ENCODE peak calls at places on chromosomes 16 and 17, in eight cellular contexts. H, E, C, W, A, N, M and D are unnamed samples.

GRCh38 chr16:24670623-24671454 is 58.6 kb upstream of the TNRC6A start:
- DNase-seq in A (no peak), C (peak; percentile 61), E (peak; percentile 86), W (peak; percentile 49), N (peak; percentile 78), H (no peak), M (no peak), D (peak; percentile 86)

GRCh38 chr16:88611220-88611821 is 27.1 kb upstream of the IL17C start:
- DNase-seq in M (no peak), E (no peak), A (no peak), N (no peak), H (no peak), W (no peak), C (peak; percentile 48), D (no peak)

GRCh38 chr16:2700786-2701185 is 18.5 kb downstream of the KCTD5 start:
- DNase-seq in N (no peak), E (no peak), M (no peak), H (no peak), W (no peak), C (no peak), A (no peak), D (no peak)

GRCh38 chr17:13346996-13347762 is 254.6 kb downstream of the HS3ST3A1 start:
- DNase-seq in W (no peak), C (no peak), N (peak; percentile 93), A (no peak), M (no peak), E (peak; percentile 95), H (no peak), D (peak; percentile 81)

GRCh38 chr16:3182608-3183444 is 5.2 kb upstream of the OR1F1 start:
- DNase-seq in H (no peak), A (peak; percentile 51), W (no peak), E (peak; percentile 46), C (peak; percentile 49), M (no peak), N (no peak), D (peak; percentile 47)

GRCh38 chr16:55176901-55177300 is 147.1 kb upstream of the IRX6 start:
- DNase-seq in W (no peak), A (no peak), M (no peak), H (no peak), E (no peak), N (no peak), C (no peak), D (no peak)

GRCh38 chr16:20884240-20884556 is 16.0 kb downstream of the DCUN1D3 start:
- DNase-seq in W (no peak), M (no peak), H (no peak), E (peak; percentile 68), N (no peak), C (no peak), A (no peak), D (peak; percentile 77)

GRCh38 chr17:10290046-10290445 is 82.8 kb downstream of the MYH13 start:
- DNase-seq in H (no peak), W (peak; percentile 58), N (no peak), A (no peak), E (peak; percentile 73), M (no peak), C (no peak), D (peak; percentile 61)

GRCh38 chr16:3065069-3065741 is at the start of gene IL32:
- DNase-seq in A (peak; percentile 65), W (peak; percentile 48), E (peak; percentile 78), H (no peak), M (no peak), C (peak; percentile 95), N (peak; percentile 36), D (peak; percentile 95)

GRCh38 chr16:57720142-57720575 is 15.4 kb upstream of the KATNB1 start:
- DNase-seq in A (peak; percentile 50), C (peak; percentile 89), H (peak; percentile 51), E (peak; percentile 50), W (no peak), N (peak; percentile 19), M (no peak), D (peak; percentile 74)

GRCh38 chr17:61002316-61002736 is 324.7 kb downstream of the BCAS3 start:
- DNase-seq in H (no peak), E (peak; percentile 64), C (no peak), W (no peak), A (no peak), M (no peak), N (peak; percentile 30), D (peak; percentile 86)

GRCh38 chr16:9248162-9248561 is 156.7 kb downstream of the HAPSTR1 start:
- DNase-seq in N (no peak), A (no peak), H (no peak), W (no peak), M (no peak), C (no peak), E (no peak), D (no peak)

GRCh38 chr17:15966183-15966878 is 21.4 kb downstream of the ADORA2B start:
- DNase-seq in H (peak; percentile 47), E (no peak), M (no peak), C (peak; percentile 66), A (no peak), W (no peak), N (no peak), D (peak; percentile 29)
- H3K4me3 ChIP-seq in H (no peak overlapping the region), E (no peak overlapping the region), M (peak overlapping the region; percentile 37), C (no peak overlapping the region), A (peak overlapping the region; percentile 14), W (no peak overlapping the region), N (no peak overlapping the region), D (no peak overlapping the region)

DNA sequence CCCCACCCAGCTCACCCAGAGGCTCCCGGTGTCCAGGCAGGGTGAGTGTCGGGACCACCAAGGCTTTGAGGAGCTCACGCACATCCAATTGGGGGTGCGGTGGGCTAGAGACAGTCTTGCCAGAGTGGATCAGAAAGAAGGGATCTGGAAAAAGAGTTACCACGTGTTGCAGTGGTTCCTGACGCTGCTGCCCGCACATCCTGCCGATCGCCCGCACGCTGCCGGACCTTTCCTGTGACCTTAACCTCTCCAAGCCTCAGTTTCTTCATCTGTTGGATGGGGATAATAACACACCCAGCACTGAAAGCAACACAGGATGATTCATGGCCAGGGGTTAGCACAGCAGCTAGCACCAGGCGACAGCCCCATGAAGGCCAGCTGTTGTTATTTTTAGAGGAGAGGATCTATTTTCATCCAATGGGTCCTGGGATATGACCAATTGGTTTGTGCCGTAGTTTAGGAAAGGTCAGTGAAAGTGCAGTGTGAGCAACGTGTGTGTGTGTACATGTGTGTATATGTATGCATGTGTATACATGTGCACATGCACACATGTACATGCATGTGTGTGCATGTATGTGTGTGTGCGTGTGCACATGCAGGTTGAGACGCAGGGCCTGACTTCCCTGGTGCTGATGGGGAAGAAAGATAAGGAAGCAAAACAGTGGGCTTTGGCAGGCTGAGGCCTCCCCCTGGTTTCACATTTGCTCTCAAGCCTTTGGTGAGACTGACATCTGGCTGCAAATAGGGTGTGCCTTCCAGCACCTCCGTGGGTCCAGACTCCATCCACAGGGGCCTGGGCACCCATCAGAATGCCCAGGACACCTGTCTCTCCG is 2.6 kb downstream of the ITGAX start:
- DNase-seq in H (no peak), W (no peak), A (no peak), M (no peak), N (no peak), E (no peak), C (no peak), D (peak; percentile 5)
- TF ChIP-seq CTCF in H (no peak), W (no peak), A (no peak), M (no peak), N (no peak), E (no peak), C (no peak), D (no peak)

DNA sequence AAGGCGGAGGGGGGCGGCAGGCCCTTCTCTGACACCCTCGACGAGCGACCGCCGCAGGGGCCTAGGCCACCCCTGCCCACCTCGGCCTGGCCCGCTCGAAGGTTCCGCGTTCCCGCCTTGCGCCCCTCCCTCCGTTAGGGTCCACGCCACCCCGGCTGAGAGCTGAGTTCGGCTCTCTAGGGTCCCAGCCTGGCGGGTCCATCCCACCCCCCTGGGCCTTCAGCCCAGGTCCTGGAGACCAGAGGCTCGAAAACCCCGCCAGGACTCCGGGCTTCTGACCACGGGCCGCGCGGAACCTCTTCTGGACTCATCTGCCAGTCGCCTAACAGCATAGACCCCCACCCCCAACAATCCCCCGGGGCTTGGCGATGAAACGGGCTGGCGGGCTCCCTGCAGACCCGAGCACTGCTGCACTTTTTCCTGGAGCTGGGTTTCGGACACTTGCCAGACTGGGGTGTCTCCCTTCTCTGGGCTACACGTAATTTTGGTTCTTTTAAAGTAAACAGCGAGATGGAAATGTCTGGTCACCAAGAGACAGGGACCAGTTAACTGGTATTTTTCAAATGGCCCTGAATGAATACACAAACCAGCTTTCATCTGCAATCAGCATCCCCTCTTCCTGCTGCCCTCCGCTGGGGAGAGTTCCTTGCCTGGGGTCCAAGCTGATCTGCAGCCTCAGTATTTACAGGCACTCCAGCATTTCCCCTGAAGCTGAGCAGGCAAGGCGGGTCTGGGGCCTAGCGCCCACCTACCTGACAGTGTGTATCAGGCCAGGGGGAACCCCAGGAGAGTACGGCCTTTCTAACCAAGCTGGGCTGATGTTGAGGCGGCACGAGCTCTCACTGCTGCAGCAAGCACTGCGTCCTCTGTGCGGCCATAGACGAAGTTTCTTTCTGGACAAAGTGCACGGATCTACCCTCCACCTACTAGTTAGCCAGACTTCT is 597 bp upstream of the TRIM65 start:
- DNase-seq in A (no peak), M (no peak), C (no peak), N (no peak), E (no peak), H (no peak), W (peak; percentile 46), D (no peak)
- H3K4me3 ChIP-seq in A (peak overlapping the region; percentile 73), M (peak overlapping the region; percentile 72), C (no peak overlapping the region), N (peak overlapping the region; percentile 74), E (peak overlapping the region; percentile 77), H (peak overlapping the region; percentile 77), W (peak overlapping the region; percentile 79), D (peak overlapping the region; percentile 41)

GRCh38 chr16:51035711-51036110 is 115.4 kb downstream of the SALL1 start:
- DNase-seq in C (no peak), E (no peak), A (no peak), H (no peak), M (no peak), W (no peak), N (no peak), D (no peak)

GRCh38 chr16:51041546-51041945 is 109.5 kb downstream of the SALL1 start:
- DNase-seq in A (no peak), H (no peak), M (no peak), N (no peak), W (no peak), C (no peak), E (no peak), D (no peak)

GRCh38 chr16:51035110-51035498 is 116.0 kb downstream of the SALL1 start:
- DNase-seq in C (no peak), W (no peak), E (peak; percentile 29), N (no peak), M (no peak), H (no peak), A (no peak), D (no peak)

GRCh38 chr16:51040637-51041036 is 110.4 kb downstream of the SALL1 start:
- DNase-seq in C (no peak), W (no peak), N (no peak), M (no peak), E (no peak), H (no peak), A (no peak), D (no peak)

DNA sequence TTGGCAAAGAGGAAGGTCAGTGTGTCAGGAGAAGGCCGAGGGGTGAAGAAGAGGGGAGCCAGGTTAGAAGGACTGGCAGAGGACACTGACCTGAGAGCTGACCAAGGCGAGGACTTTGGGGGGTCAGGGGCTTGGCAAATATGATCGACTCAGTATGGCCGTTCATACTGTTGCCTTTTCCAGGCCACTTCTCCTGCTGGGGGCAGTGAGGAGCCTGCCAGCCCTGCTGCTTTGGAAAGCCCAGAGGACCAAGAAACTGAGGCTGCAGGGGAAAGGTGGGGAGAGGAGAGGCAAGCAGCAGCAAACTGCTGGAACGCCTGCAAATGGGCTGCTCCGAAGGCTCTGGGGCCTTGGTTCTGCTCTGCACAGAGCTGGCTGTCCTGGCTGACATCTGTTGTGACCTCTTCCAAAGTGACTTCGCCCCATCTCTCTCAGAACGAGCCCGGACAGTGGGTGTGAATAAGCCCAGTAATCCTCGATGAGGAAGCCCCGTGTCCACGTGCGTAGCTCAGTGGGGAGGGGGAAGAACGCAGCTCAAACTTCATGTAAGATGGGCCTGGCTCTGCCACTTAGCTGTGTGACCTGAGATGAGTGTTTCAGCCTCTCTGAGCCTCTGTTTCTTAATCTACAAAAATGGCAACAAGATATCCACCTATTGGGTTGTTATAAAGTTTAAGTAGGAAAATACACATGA is 111.3 kb downstream of the SALL1 start:
- DNase-seq in A (no peak), N (no peak), C (no peak), M (no peak), E (no peak), H (no peak), W (no peak), D (no peak)
- TF ChIP-seq CTCF in A (no peak), N (no peak), C (no peak), M (no peak), E (no peak), H (no peak), W (no peak), D (no peak)